ENCODE peak calls at places on chromosomes 7 and 10, in six cellular contexts. U is GM23248, S is cardiac muscle cell, E is heart left ventricle, Z is aorta, C is sigmoid colon. Y is an unnamed sample.

GRCh38 chr10:15116225-15116624 is 19.1 kb downstream of the RPP38 start:
- DNase-seq in U (no peak), S (no peak), E (no peak), Z (no peak), C (no peak), Y (no peak)

GRCh38 chr7:27112960-27113949 is 10.8 kb upstream of the HOXA2 start:
- DNase-seq in U (no peak), S (peak; percentile 37), E (no peak), Z (peak; percentile 79), C (peak; percentile 90), Y (no peak)

GRCh38 chr7:12244129-12244528 is 33.0 kb downstream of the TMEM106B start:
- DNase-seq in U (peak; percentile 26), S (peak; percentile 17), E (no peak), Z (no peak), C (no peak), Y (peak; percentile 10)

GRCh38 chr7:117673367-117673766 is 193.5 kb downstream of the CFTR start:
- DNase-seq in U (peak; percentile 18), S (peak; percentile 85), E (no peak), Z (no peak), C (no peak), Y (peak; percentile 11)

GRCh38 chr7:21507627-21508343 is 35.1 kb upstream of the DNAH11 start:
- DNase-seq in U (peak; percentile 54), S (peak; percentile 58), E (peak; percentile 21), Z (no peak), C (peak; percentile 57), Y (no peak)

GRCh38 chr7:50229964-50230363 is 74.6 kb upstream of the IKZF1 start:
- DNase-seq in U (no peak), S (no peak), E (no peak), Z (no peak), C (no peak), Y (no peak)

GRCh38 chr10:93299606-93300353 is 182.4 kb downstream of the MYOF start:
- DNase-seq in U (no peak), S (no peak), E (no peak), Z (no peak), C (no peak), Y (no peak)

GRCh38 chr10:30819306-30820190 is 190.0 kb upstream of the LYZL2 start:
- DNase-seq in U (peak; percentile 70), S (no peak), E (no peak), Z (no peak), C (peak; percentile 65), Y (peak; percentile 35)

GRCh38 chr10:29657719-29658274 is 23.0 kb upstream of the SVIL start:
- DNase-seq in U (no peak), S (no peak), E (no peak), Z (no peak), C (no peak), Y (no peak)

GRCh38 chr7:34075543-34075942 is 170.2 kb downstream of the BMPER start:
- DNase-seq in U (no peak), S (no peak), E (no peak), Z (no peak), C (no peak), Y (no peak)

GRCh38 chr7:156927571-156928405 is 21.7 kb upstream of the NOM1 start:
- DNase-seq in U (no peak), S (no peak), E (peak; percentile 13), Z (no peak), C (no peak), Y (no peak)

GRCh38 chr7:149728491-149729375 is 44.7 kb downstream of the ZNF467 start:
- DNase-seq in U (no peak), S (no peak), E (no peak), Z (peak; percentile 44), C (peak; percentile 59), Y (no peak)

GRCh38 chr7:127504715-127505114 is 80.7 kb downstream of the GCC1 start:
- DNase-seq in U (peak; percentile 34), S (peak; percentile 23), E (no peak), Z (no peak), C (no peak), Y (peak; percentile 5)

GRCh38 chr7:32062150-32062549 is 8.1 kb downstream of the PDE1C start:
- DNase-seq in U (peak; percentile 53), S (peak; percentile 51), E (peak; percentile 29), Z (peak; percentile 56), C (peak; percentile 66), Y (peak; percentile 67)

GRCh38 chr7:100673942-100674431 is 447 bp downstream of the GNB2 start:
- DNase-seq in U (peak; percentile 60), S (no peak), E (peak; percentile 59), Z (peak; percentile 73), C (peak; percentile 86), Y (no peak)

GRCh38 chr7:154695836-154696235 is 307.1 kb downstream of the PAXIP1 start:
- DNase-seq in U (no peak), S (no peak), E (no peak), Z (no peak), C (no peak), Y (no peak)
- H3K9me3 ChIP-seq in U (no peaks in the 10 kb centered on the region), S (no peaks in the 10 kb centered on the region), E (no peaks in the 10 kb centered on the region), Z (no peaks in the 10 kb centered on the region), C (no peaks in the 10 kb centered on the region), Y (no peaks in the 10 kb centered on the region)

DNA sequence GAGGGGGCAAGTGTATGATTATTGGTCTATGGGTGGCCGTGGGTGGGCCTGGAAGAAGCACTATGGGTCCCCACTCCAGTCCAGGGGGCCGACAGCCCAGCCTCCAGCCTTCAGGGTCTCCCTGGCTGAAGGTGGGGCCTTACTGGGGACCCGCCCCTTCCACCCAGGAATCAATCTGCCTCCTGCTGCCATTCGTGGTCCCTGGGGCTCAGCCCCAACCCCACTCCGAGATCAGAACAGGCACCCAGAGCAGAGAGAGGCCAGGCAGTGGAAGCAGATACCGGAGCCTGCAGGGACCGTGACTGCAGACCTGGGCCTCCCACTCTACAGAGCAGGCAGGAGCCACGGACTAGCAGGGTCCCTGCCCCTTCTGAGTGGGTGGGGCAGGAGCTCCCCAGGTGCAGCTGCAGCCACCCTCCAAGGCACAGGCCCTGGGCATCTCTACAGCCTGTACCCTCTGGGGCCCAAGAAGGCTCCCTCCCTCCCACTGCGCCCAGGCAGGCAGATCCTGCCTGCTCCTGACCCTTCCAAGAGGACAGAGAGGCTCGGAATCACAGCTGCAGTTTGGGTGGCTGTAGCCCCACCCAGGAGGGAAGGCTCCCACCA is 13.6 kb upstream of the FOXL3 start:
- DNase-seq in U (no peak), S (no peak), E (no peak), Z (no peak), C (no peak), Y (no peak)
- H3K9me3 ChIP-seq in U (no peaks in the 10 kb centered on the region), S (no peaks in the 10 kb centered on the region), E (peaks cover 28% of the 10 kb centered on the region), Z (no peaks in the 10 kb centered on the region), C (no peaks in the 10 kb centered on the region), Y (peaks cover 1% of the 10 kb centered on the region)

DNA sequence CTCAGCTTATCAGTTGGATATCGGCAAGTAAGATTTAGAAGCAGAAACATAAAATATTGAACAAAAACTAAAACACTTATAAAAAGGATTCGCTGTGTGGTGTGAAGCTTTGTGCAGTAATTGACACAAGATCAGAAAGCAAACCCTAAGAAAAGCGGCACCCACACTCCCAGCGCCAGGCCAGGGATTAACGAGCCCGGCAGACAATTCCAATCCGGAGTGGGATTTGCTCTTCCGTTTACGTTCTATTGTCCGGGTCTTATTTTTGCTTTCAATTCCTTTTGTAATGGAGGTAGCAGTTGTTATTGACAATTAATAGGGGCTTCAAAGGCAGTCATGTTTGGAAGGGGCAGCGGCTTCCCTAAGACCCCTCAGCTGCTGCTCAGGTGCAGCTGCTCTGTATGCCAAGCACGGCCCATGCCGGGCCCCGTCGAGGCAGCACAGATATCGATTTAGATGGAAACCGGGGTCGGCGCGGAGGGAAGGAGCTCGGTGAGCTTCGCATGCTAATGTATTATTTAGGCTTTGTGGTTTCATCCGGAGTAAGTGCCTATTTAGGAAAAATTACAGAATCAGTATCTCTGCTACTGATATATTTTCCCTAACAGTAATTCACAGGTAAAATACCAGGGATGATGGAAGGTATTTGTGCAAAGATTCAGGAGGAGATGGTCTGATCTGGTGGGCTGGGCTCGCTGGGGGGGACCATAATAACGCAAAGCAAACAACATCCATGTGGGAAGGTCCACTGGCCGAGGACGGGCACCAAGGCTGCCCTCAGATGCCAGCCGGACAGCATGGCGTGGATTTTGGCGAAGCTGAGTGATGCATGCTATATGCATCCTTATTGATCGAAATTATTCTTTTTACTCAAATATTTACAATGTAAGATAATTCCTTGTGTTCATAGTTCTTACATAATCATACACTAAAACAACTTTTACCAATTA is 561.7 kb downstream of the PTPRN2 start:
- DNase-seq in U (no peak), S (no peak), E (no peak), Z (no peak), C (peak; percentile 55), Y (no peak)
- H3K9me3 ChIP-seq in U (no peaks in the 10 kb centered on the region), S (no peaks in the 10 kb centered on the region), E (no peaks in the 10 kb centered on the region), Z (no peaks in the 10 kb centered on the region), C (no peaks in the 10 kb centered on the region), Y (no peaks in the 10 kb centered on the region)

GRCh38 chr7:103048833-103049232 is 25.8 kb downstream of the FBXL13 start:
- DNase-seq in U (no peak), S (no peak), E (no peak), Z (no peak), C (no peak), Y (no peak)
- H3K9me3 ChIP-seq in U (peaks cover 8% of the 10 kb centered on the region), S (no peaks in the 10 kb centered on the region), E (peaks cover 14% of the 10 kb centered on the region), Z (no peaks in the 10 kb centered on the region), C (peaks cover 2% of the 10 kb centered on the region), Y (no peaks in the 10 kb centered on the region)

GRCh38 chr7:64993901-64994300 is 3.1 kb upstream of the ZNF117 start:
- DNase-seq in U (no peak), S (no peak), E (no peak), Z (no peak), C (no peak), Y (no peak)

GRCh38 chr7:64992971-64993370 is 2.1 kb upstream of the ZNF117 start:
- DNase-seq in U (peak; percentile 26), S (no peak), E (no peak), Z (no peak), C (no peak), Y (no peak)

GRCh38 chr7:64990936-64991335 is at the start of gene ZNF117:
- DNase-seq in U (no peak), S (no peak), E (no peak), Z (no peak), C (no peak), Y (no peak)

GRCh38 chr7:64990216-64990615 is 620 bp downstream of the ZNF117 start:
- DNase-seq in U (no peak), S (no peak), E (no peak), Z (no peak), C (no peak), Y (no peak)
- H3K9me3 ChIP-seq in U (peaks cover 3% of the 10 kb centered on the region), S (no peaks in the 10 kb centered on the region), E (peaks cover 31% of the 10 kb centered on the region), Z (peaks cover 6% of the 10 kb centered on the region), C (peaks cover 4% of the 10 kb centered on the region), Y (peaks cover 41% of the 10 kb centered on the region)

DNA sequence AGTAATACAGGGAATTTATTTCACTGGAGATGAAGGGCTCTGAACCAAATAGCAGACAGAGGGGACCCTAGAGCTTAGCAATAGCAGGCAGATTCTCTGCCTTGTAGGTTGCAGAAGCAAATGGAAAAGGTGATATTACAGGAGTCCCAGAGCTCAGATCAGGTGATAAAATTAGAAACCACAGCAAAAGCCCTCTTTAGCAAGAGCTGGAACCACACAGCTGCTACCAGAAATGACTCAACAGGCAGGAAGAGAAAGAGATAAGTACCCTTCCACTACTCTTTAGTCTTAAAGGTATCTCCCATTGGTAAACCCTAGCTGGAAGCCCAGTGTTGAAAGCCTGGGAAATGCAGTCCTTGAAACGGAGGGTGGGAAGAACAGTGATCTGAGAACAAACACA is 535.6 kb upstream of the GHITM start:
- DNase-seq in U (no peak), S (no peak), E (no peak), Z (no peak), C (no peak), Y (no peak)
- H3K9me3 ChIP-seq in U (no peaks in the 10 kb centered on the region), S (no peaks in the 10 kb centered on the region), E (no peaks in the 10 kb centered on the region), Z (no peaks in the 10 kb centered on the region), C (no peaks in the 10 kb centered on the region), Y (no peaks in the 10 kb centered on the region)

Y was measured in MG63.